ENCODE peak calls at places on chromosomes 12 and 14, in five cellular contexts. Q is activated CD8-positive, alpha-beta T cell treated with anti-CD3 and anti-CD28 coated beads, Interleukin-2, amount 10 ng/mL, durations not matched to agents 7 days and 5 days; E is T-cell; L is iris pigment epithelial cell; P is RWPE1. T is an unnamed sample.
A peak's percentile ranks its signal among the peaks of the same experiment; 100 is the strongest.

GRCh38 chr12:106644335-106645073 is 61.7 kb downstream of the RFX4 start:
- DNase-seq in Q (no peak), E (no peak), L (no peak), P (no peak), T (no peak)

GRCh38 chr14:100737526-100737925 is 10.8 kb downstream of the DLK1 start:
- DNase-seq in Q (no peak), E (no peak), L (no peak), P (no peak), T (no peak)

GRCh38 chr12:57215668-57216013 is 953 bp upstream of the NXPH4 start:
- DNase-seq in Q (peak; percentile 73), E (no peak), L (peak; percentile 34), P (no peak), T (no peak)

GRCh38 chr12:105740337-105740736 is 398.4 kb downstream of the NUAK1 start:
- DNase-seq in Q (no peak), E (no peak), L (no peak), P (no peak), T (no peak)

GRCh38 chr12:99383258-99383657 is 264.3 kb upstream of the GARIN6 start:
- DNase-seq in Q (no peak), E (no peak), L (no peak), P (no peak), T (no peak)

GRCh38 chr12:8922544-8922943 is 8.2 kb downstream of the PHC1 start:
- DNase-seq in Q (no peak), E (no peak), L (no peak), P (no peak), T (no peak)

GRCh38 chr12:112939761-112940357 is 1.6 kb downstream of the OAS3 start:
- DNase-seq in Q (peak; percentile 43), E (no peak), L (no peak), P (no peak), T (no peak)

GRCh38 chr14:61621444-61621843 is 73.9 kb upstream of the HIF1A start:
- DNase-seq in Q (no peak), E (no peak), L (no peak), P (no peak), T (no peak)

GRCh38 chr14:34665785-34666425 is 36.0 kb upstream of the SNX6 start:
- DNase-seq in Q (no peak), E (peak; percentile 11), L (peak; percentile 98), P (peak; percentile 50), T (peak; percentile 84)

GRCh38 chr12:52243774-52244614 is 11.0 kb downstream of the KRT7 start:
- DNase-seq in Q (peak; percentile 75), E (peak; percentile 34), L (peak; percentile 93), P (peak; percentile 94), T (peak; percentile 91)